ENCODE peak calls at places on chromosomes 5 and 9, in five cellular contexts. One of them, this sample, is unnamed.

GRCh38 chr5:116068028-116068632 is 16.7 kb upstream of the COMMD10 start:
- DNase-seq in psoas muscle: no peak
- DNase-seq in heart right ventricle: peak; percentile 31
- DNase-seq in uterus: no peak
- DNase-seq in epithelial cell of esophagus: peak; percentile 61
- DNase-seq in this sample: peak; percentile 63

GRCh38 chr9:117823621-117824020 is 119.4 kb downstream of the TLR4 start:
- DNase-seq in psoas muscle: no peak
- DNase-seq in heart right ventricle: no peak
- DNase-seq in uterus: no peak
- DNase-seq in epithelial cell of esophagus: no peak
- DNase-seq in this sample: no peak

GRCh38 chr5:96006291-96006690 is 44.6 kb upstream of the ELL2 start:
- DNase-seq in psoas muscle: no peak
- DNase-seq in heart right ventricle: no peak
- DNase-seq in uterus: no peak
- DNase-seq in epithelial cell of esophagus: peak; percentile 62
- DNase-seq in this sample: no peak

GRCh38 chr9:134854541-134854981 is 26.0 kb upstream of the FCN2 start:
- DNase-seq in psoas muscle: no peak
- DNase-seq in heart right ventricle: no peak
- DNase-seq in uterus: no peak
- DNase-seq in epithelial cell of esophagus: no peak
- DNase-seq in this sample: no peak

GRCh38 chr5:93193756-93194155 is 387.3 kb downstream of the NR2F1-AS1 start:
- DNase-seq in psoas muscle: no peak
- DNase-seq in heart right ventricle: no peak
- DNase-seq in uterus: no peak
- DNase-seq in epithelial cell of esophagus: no peak
- DNase-seq in this sample: no peak

GRCh38 chr5:115457985-115458384 is 86.6 kb downstream of the FEM1C start:
- DNase-seq in psoas muscle: no peak
- DNase-seq in heart right ventricle: peak; percentile 23
- DNase-seq in uterus: no peak
- DNase-seq in epithelial cell of esophagus: no peak
- DNase-seq in this sample: no peak

GRCh38 chr5:151670953-151671636 is 15.6 kb downstream of the SPARC start:
- DNase-seq in psoas muscle: no peak
- DNase-seq in heart right ventricle: no peak
- DNase-seq in uterus: no peak
- DNase-seq in epithelial cell of esophagus: peak; percentile 44
- DNase-seq in this sample: no peak

GRCh38 chr5:92969781-92970237 is 611.2 kb downstream of the NR2F1-AS1 start:
- DNase-seq in psoas muscle: no peak
- DNase-seq in heart right ventricle: no peak
- DNase-seq in uterus: no peak
- DNase-seq in epithelial cell of esophagus: no peak
- DNase-seq in this sample: no peak

GRCh38 chr9:69097053-69097452 is 61.5 kb downstream of the FXN start:
- DNase-seq in psoas muscle: no peak
- DNase-seq in heart right ventricle: no peak
- DNase-seq in uterus: no peak
- DNase-seq in epithelial cell of esophagus: peak; percentile 93
- DNase-seq in this sample: no peak

GRCh38 chr5:71483355-71483754 is 27.9 kb downstream of the BDP1 start:
- DNase-seq in psoas muscle: no peak
- DNase-seq in heart right ventricle: no peak
- DNase-seq in uterus: no peak
- DNase-seq in epithelial cell of esophagus: peak; percentile 82
- DNase-seq in this sample: no peak

GRCh38 chr5:150613991-150614650 is 26.3 kb upstream of the SYNPO start:
- DNase-seq in psoas muscle: peak; percentile 52
- DNase-seq in heart right ventricle: no peak
- DNase-seq in uterus: no peak
- DNase-seq in epithelial cell of esophagus: no peak
- DNase-seq in this sample: no peak

GRCh38 chr9:129131300-129132145 is 20.3 kb downstream of the PTPA start:
- DNase-seq in psoas muscle: peak; percentile 89
- DNase-seq in heart right ventricle: peak; percentile 81
- DNase-seq in uterus: peak; percentile 80
- DNase-seq in epithelial cell of esophagus: peak; percentile 69
- DNase-seq in this sample: peak; percentile 89

GRCh38 chr9:110532908-110533665 is 46.5 kb downstream of the SVEP1 start:
- DNase-seq in psoas muscle: no peak
- DNase-seq in heart right ventricle: no peak
- DNase-seq in uterus: no peak
- DNase-seq in epithelial cell of esophagus: peak; percentile 33
- DNase-seq in this sample: no peak

GRCh38 chr5:124408738-124409453 is 337.5 kb downstream of the ZNF608 start:
- DNase-seq in psoas muscle: no peak
- DNase-seq in heart right ventricle: no peak
- DNase-seq in uterus: no peak
- DNase-seq in epithelial cell of esophagus: no peak
- DNase-seq in this sample: no peak

GRCh38 chr5:157821822-157822622 is 36.9 kb downstream of the CLINT1 start:
- DNase-seq in psoas muscle: no peak
- DNase-seq in heart right ventricle: no peak
- DNase-seq in uterus: no peak
- DNase-seq in epithelial cell of esophagus: peak; percentile 13
- DNase-seq in this sample: peak; percentile 21

DNA sequence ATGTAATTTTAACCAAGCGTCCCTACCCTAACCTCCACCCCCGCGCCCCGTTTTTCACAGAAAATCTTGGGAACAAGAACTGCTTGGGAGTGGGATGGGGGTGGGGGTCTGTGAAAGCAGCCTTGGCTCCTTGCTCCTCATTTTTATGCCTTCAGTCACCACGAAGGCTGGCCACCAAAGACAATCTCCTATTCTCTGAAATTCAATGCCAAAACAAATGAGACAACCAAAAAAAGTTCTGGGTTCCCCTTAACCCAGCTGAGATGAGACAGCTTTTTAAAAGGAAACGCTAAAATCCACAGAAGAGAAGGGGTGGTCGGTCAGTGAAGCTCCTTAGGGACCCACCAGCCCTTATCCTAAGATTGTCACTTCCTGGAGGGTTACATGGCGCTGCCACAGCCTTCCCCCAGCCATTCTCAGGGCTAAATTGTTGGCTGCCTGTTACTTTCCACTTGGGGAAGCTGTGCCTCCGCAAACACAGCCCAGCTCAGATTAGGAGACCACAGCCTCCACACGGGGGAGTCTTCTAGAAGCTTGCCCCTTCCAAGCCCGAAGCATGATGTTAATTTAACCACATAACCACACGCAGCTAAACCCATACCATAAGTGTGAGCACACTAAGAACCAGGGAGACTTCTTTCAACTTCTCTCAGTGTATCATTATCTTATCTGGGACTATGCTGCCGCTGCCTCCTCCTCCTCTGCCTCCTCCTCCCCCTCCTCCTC is 136.3 kb downstream of the FOXD1 start:
- DNase-seq in psoas muscle: no peak
- DNase-seq in heart right ventricle: no peak
- DNase-seq in uterus: no peak
- DNase-seq in epithelial cell of esophagus: no peak
- DNase-seq in this sample: peak; percentile 67
- TF ChIP-seq CTCF in psoas muscle: no peak
- TF ChIP-seq CTCF in heart right ventricle: no peak
- TF ChIP-seq CTCF in uterus: no peak
- TF ChIP-seq CTCF in epithelial cell of esophagus: no peak
- TF ChIP-seq CTCF in this sample: no peak

GRCh38 chr5:14505310-14506140 is 76.1 kb upstream of the OTULINL start:
- DNase-seq in psoas muscle: no peak
- DNase-seq in heart right ventricle: no peak
- DNase-seq in uterus: no peak
- DNase-seq in epithelial cell of esophagus: no peak
- DNase-seq in this sample: no peak
- TF ChIP-seq CTCF in psoas muscle: no peak
- TF ChIP-seq CTCF in heart right ventricle: no peak
- TF ChIP-seq CTCF in uterus: no peak
- TF ChIP-seq CTCF in epithelial cell of esophagus: no peak
- TF ChIP-seq CTCF in this sample: no peak

DNA sequence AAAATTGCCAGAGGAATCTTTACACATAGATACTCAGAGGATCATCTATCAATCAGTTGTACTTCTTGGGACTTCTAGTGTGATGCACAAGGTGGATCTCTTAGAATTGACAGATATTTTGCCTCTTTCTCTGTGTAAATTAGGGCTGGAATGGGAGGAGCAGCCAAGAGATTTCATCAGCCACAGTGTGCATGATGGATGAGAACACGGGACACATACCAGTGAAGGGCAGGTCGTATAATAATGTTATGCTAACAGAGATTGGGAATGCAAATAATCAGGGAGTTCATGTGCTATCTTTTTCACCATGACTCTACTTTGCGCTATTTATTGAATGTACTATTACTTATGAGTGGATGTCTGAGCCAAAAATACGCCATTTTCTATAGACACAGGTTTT is 43.3 kb upstream of the ISOC1 start:
- DNase-seq in psoas muscle: no peak
- DNase-seq in heart right ventricle: no peak
- DNase-seq in uterus: no peak
- DNase-seq in epithelial cell of esophagus: no peak
- DNase-seq in this sample: no peak
- TF ChIP-seq CTCF in psoas muscle: no peak
- TF ChIP-seq CTCF in heart right ventricle: no peak
- TF ChIP-seq CTCF in uterus: no peak
- TF ChIP-seq CTCF in epithelial cell of esophagus: no peak
- TF ChIP-seq CTCF in this sample: no peak

DNA sequence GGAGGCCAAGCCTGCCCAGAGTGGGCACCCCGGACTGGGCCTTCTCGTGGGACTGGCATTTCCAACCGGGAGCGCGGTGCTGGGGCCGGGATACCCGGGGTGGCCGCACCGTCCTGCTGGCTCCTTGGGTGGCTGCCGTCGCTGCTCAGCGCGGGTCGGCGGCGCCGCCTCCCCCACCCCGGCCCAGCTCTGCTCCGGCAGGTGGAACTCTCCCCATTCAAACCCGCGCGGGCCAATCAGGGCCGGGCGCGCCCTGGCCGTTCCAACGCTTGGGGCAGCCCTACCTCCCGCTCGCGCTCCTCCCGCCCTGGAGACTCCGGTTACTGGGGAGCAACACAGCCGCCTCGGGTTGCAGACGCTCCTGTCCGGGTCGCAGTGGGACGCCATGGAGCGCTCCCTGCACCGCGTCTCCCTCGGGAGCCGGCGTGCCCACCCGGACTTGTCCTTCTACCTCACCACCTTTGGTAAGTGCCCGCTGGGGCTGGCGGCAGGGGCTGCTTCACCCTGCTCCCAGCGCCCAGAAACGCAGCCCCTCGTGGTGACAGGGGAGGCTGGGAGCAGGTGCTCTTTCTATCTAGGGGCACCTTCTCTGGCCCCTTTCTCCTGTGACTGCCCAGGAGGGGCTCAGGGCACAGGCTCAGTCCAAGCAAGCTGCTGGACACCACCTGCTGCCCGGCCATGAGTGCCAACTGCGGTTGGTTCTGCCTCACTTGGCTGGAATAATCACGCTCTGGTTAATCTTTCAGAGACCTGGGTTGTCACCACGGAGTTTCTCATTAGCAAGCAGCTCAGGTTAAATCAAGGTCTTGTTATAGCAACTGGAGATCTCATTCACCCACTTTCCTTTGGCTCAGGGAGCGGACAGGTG is at the start of gene RGS3:
- DNase-seq in psoas muscle: peak; percentile 77
- DNase-seq in heart right ventricle: peak; percentile 63
- DNase-seq in uterus: no peak
- DNase-seq in epithelial cell of esophagus: peak; percentile 48
- DNase-seq in this sample: no peak
- TF ChIP-seq CTCF in psoas muscle: no peak
- TF ChIP-seq CTCF in heart right ventricle: no peak
- TF ChIP-seq CTCF in uterus: no peak
- TF ChIP-seq CTCF in epithelial cell of esophagus: no peak
- TF ChIP-seq CTCF in this sample: no peak

DNA sequence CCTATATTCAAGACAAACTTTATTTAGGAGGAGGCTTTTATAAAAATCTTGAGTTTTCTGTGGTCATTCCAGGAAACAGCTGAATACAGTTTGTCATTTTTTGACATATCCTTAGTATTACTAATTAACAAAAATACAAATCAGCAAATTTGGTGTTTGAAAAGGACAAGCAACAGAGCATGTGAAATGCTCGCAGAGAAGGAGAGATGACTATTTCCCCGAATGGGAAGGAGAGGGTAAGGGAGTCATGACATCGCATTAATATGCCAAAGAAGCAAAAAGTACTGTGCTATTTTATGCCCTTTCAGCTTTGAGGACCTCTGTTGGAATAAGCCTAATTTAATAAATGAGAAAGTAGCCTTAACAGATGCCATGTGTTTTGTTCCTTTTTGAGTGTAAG is 1.8 kb downstream of the SMIM15 start:
- DNase-seq in psoas muscle: no peak
- DNase-seq in heart right ventricle: no peak
- DNase-seq in uterus: no peak
- DNase-seq in epithelial cell of esophagus: no peak
- DNase-seq in this sample: no peak
- TF ChIP-seq CTCF in psoas muscle: no peak
- TF ChIP-seq CTCF in heart right ventricle: no peak
- TF ChIP-seq CTCF in uterus: no peak
- TF ChIP-seq CTCF in epithelial cell of esophagus: no peak
- TF ChIP-seq CTCF in this sample: no peak

GRCh38 chr9:4197548-4197947 is 102.3 kb downstream of the GLIS3 start:
- DNase-seq in psoas muscle: no peak
- DNase-seq in heart right ventricle: no peak
- DNase-seq in uterus: no peak
- DNase-seq in epithelial cell of esophagus: peak; percentile 32
- DNase-seq in this sample: peak; percentile 11
- TF ChIP-seq CTCF in psoas muscle: no peak
- TF ChIP-seq CTCF in heart right ventricle: peak; percentile 40
- TF ChIP-seq CTCF in uterus: no peak
- TF ChIP-seq CTCF in epithelial cell of esophagus: peak; percentile 56
- TF ChIP-seq CTCF in this sample: peak; percentile 50

GRCh38 chr5:62284946-62285891 is 20.8 kb upstream of the KIF2A start:
- DNase-seq in psoas muscle: no peak
- DNase-seq in heart right ventricle: no peak
- DNase-seq in uterus: no peak
- DNase-seq in epithelial cell of esophagus: peak; percentile 11
- DNase-seq in this sample: peak; percentile 86
- TF ChIP-seq CTCF in psoas muscle: no peak
- TF ChIP-seq CTCF in heart right ventricle: no peak
- TF ChIP-seq CTCF in uterus: no peak
- TF ChIP-seq CTCF in epithelial cell of esophagus: no peak
- TF ChIP-seq CTCF in this sample: no peak

GRCh38 chr5:18281947-18282557 is 647.8 kb downstream of the TAF11L14 start:
- DNase-seq in psoas muscle: no peak
- DNase-seq in heart right ventricle: no peak
- DNase-seq in uterus: no peak
- DNase-seq in epithelial cell of esophagus: peak; percentile 63
- DNase-seq in this sample: no peak
- TF ChIP-seq CTCF in psoas muscle: no peak
- TF ChIP-seq CTCF in heart right ventricle: peak; percentile 15
- TF ChIP-seq CTCF in uterus: peak; percentile 28
- TF ChIP-seq CTCF in epithelial cell of esophagus: peak; percentile 56
- TF ChIP-seq CTCF in this sample: no peak

This sample was measured in activated CD8-positive, alpha-beta T cell treated with anti-CD3 and anti-CD28 coated beads for 36 hours.